ENCODE peak calls at places on chromosomes 5 and 9, in six cellular contexts. S is right cardiac atrium; U is CD4-positive, CD25-positive, alpha-beta regulatory T cell; X is tibial artery; O is CD8-positive, alpha-beta memory T cell; I is CD4-positive, alpha-beta memory T cell. Q is an unnamed sample.
A peak's percentile ranks its signal among the peaks of the same experiment; 100 is the strongest.

GRCh38 chr5:137199966-137200365 is 299.2 kb downstream of the SPOCK1 start:
- DNase-seq in O (no peak), U (no peak), X (no peak), I (no peak), S (no peak), Q (no peak)

GRCh38 chr9:121201045-121201737 is 478 bp downstream of the RAB14 start:
- DNase-seq in O (peak; percentile 65), I (peak; percentile 54), S (peak; percentile 80), X (no peak), U (peak; percentile 50), Q (peak; percentile 81)

GRCh38 chr5:20972419-20972925 is 984.5 kb upstream of the CDH18 start:
- DNase-seq in O (no peak), X (peak; percentile 64), I (no peak), U (no peak), S (peak; percentile 82), Q (no peak)

GRCh38 chr5:94355817-94356216 is 262.6 kb downstream of the KIAA0825 start:
- DNase-seq in O (no peak), X (no peak), S (no peak), I (no peak), U (no peak), Q (no peak)

GRCh38 chr5:154211611-154212390 is 21.3 kb downstream of the GALNT10 start:
- DNase-seq in I (no peak), U (no peak), X (no peak), O (no peak), S (no peak), Q (no peak)

GRCh38 chr5:144473650-144474049 is 303.0 kb downstream of the KCTD16 start:
- DNase-seq in S (no peak), O (no peak), I (no peak), X (no peak), U (no peak), Q (no peak)

GRCh38 chr9:16811987-16812685 is 58.3 kb downstream of the BNC2 start:
- DNase-seq in O (no peak), S (no peak), U (no peak), X (no peak), I (no peak), Q (no peak)

GRCh38 chr5:64347308-64347707 is 158.5 kb upstream of the RGS7BP start:
- DNase-seq in U (no peak), I (no peak), X (no peak), O (no peak), S (no peak), Q (no peak)

GRCh38 chr5:66824476-66824875 is 228.3 kb downstream of the MAST4 start:
- DNase-seq in U (no peak), I (no peak), S (no peak), O (no peak), X (no peak), Q (no peak)

GRCh38 chr5:125655156-125655555 is 768.1 kb upstream of the GRAMD2B start:
- DNase-seq in U (no peak), I (no peak), S (no peak), O (no peak), X (no peak), Q (no peak)

GRCh38 chr5:78377056-78377717 is 16.8 kb downstream of the SCAMP1 start:
- DNase-seq in U (no peak), O (no peak), I (no peak), S (peak; percentile 54), X (peak; percentile 69), Q (no peak)

GRCh38 chr9:6827370-6827949 is 69.7 kb downstream of the KDM4C start:
- DNase-seq in S (no peak), X (no peak), O (peak; percentile 28), U (peak; percentile 28), I (peak; percentile 32), Q (no peak)

GRCh38 chr5:20678814-20679298 is 690.9 kb upstream of the CDH18 start:
- DNase-seq in X (no peak), S (peak; percentile 14), U (no peak), O (no peak), I (no peak), Q (no peak)

GRCh38 chr5:1089621-1090040 is 22.2 kb downstream of the SLC12A7 start:
- DNase-seq in I (no peak), S (no peak), U (no peak), O (no peak), X (no peak), Q (peak; percentile 49)

GRCh38 chr5:151825445-151825844 is 53.7 kb downstream of the G3BP1 start:
- DNase-seq in X (no peak), I (peak; percentile 43), U (peak; percentile 38), S (no peak), O (peak; percentile 19), Q (peak; percentile 76)

GRCh38 chr5:108238936-108239887 is 142.7 kb downstream of the FBXL17 start:
- DNase-seq in O (no peak), U (no peak), I (no peak), X (no peak), S (no peak), Q (no peak)

GRCh38 chr9:136100700-136101614 is 5.9 kb upstream of the NACC2 start:
- DNase-seq in S (no peak), U (no peak), O (no peak), X (no peak), I (no peak), Q (peak; percentile 56)

GRCh38 chr9:26131891-26132290 is 453.6 kb upstream of the TUSC1 start:
- DNase-seq in X (no peak), O (no peak), U (no peak), I (no peak), S (no peak), Q (no peak)

GRCh38 chr9:89178162-89179120 is at the start of gene SHC3:
- DNase-seq in S (peak; percentile 56), X (no peak), O (no peak), I (no peak), U (no peak), Q (no peak)

GRCh38 chr9:85940275-85940831 is 593 bp upstream of the NAA35 start:
- DNase-seq in U (no peak), S (no peak), X (no peak), O (no peak), I (no peak), Q (no peak)

GRCh38 chr9:119283118-119283794 is 86.0 kb downstream of the BRINP1 start:
- DNase-seq in S (peak; percentile 56), X (no peak), O (no peak), U (no peak), I (no peak), Q (no peak)

GRCh38 chr5:160287378-160288051 is 24.8 kb downstream of the CCNJL start:
- DNase-seq in S (peak; percentile 92), U (no peak), I (no peak), X (no peak), O (no peak), Q (peak; percentile 71)

GRCh38 chr5:132256086-132256782 is 1.3 kb upstream of the PDLIM4 start:
- DNase-seq in O (no peak), X (no peak), U (no peak), I (no peak), S (no peak), Q (no peak)

GRCh38 chr5:15254607-15255006 is 245.4 kb upstream of the FBXL7 start:
- DNase-seq in O (no peak), X (no peak), S (no peak), U (no peak), I (no peak), Q (no peak)

GRCh38 chr9:130701059-130702022 is 7.8 kb downstream of the EXOSC2 start:
- DNase-seq in S (peak; percentile 90), O (peak; percentile 61), X (peak; percentile 86), U (peak; percentile 65), I (peak; percentile 59), Q (peak; percentile 86)

GRCh38 chr5:139183502-139183901 is 14.7 kb downstream of the SIL1 start:
- DNase-seq in S (no peak), U (no peak), O (no peak), I (no peak), X (peak; percentile 2), Q (no peak)

GRCh38 chr5:139186752-139187326 is 11.3 kb downstream of the SIL1 start:
- DNase-seq in O (no peak), X (no peak), S (no peak), I (no peak), U (no peak), Q (no peak)

GRCh38 chr5:139182528-139183296 is 15.5 kb downstream of the SIL1 start:
- DNase-seq in U (no peak), O (no peak), X (no peak), I (no peak), S (no peak), Q (no peak)

GRCh38 chr5:139186293-139186692 is 11.9 kb downstream of the SIL1 start:
- DNase-seq in U (no peak), I (no peak), S (no peak), X (no peak), O (no peak), Q (no peak)

DNA sequence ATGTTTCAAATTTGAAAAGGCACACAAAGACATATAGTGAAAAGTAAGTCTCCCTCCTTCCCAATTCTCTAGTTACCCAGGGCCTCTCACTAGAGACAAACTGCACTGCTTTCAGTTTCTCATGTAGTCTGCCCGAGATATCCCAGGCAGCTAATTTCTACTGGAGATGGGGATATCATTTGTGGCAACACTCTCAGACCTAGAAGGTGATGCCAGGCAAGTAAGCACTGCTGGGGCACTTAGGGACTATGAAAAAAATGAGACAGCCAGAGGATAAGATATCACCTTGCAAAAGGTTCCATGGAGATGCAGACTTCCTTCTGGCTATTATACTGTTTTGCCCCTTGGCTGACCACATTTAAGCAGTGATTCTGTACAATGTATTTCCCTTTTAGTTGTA is 12.6 kb downstream of the SIL1 start:
- DNase-seq in X (peak; percentile 11), U (no peak), S (no peak), O (no peak), I (no peak), Q (no peak)
- H3K4me1 ChIP-seq in X (no peaks in the 10 kb centered on the region), U (no peaks in the 10 kb centered on the region), S (peaks cover 18% of the 10 kb centered on the region), O (no peaks in the 10 kb centered on the region), I (no peaks in the 10 kb centered on the region), Q (peaks cover 21% of the 10 kb centered on the region)

GRCh38 chr5:180259260-180259611 is 32.6 kb downstream of the MAPK9 start:
- DNase-seq in I (no peak), O (no peak), U (no peak), S (no peak), X (no peak), Q (no peak)
- H3K9me3 ChIP-seq in I (peaks cover 16% of the 10 kb centered on the region), O (peaks cover 60% of the 10 kb centered on the region), U (peaks cover 88% of the 10 kb centered on the region), S (peaks cover 33% of the 10 kb centered on the region), X (peaks cover 99% of the 10 kb centered on the region), Q (peaks cover 100% of the 10 kb centered on the region)

GRCh38 chr9:115593587-115594091 is 475.7 kb upstream of the TNC start:
- DNase-seq in I (peak; percentile 6), S (no peak), U (no peak), O (no peak), X (no peak), Q (no peak)

GRCh38 chr9:115594551-115594950 is 476.6 kb upstream of the TNC start:
- DNase-seq in X (no peak), I (no peak), S (no peak), O (no peak), U (no peak), Q (no peak)

GRCh38 chr9:115595951-115596742 is 478.2 kb upstream of the TNC start:
- DNase-seq in X (no peak), S (no peak), O (no peak), U (no peak), I (no peak), Q (no peak)

GRCh38 chr9:115596743-115597080 is 478.8 kb upstream of the TNC start:
- DNase-seq in X (no peak), O (no peak), I (no peak), U (no peak), S (no peak), Q (no peak)

GRCh38 chr9:115597330-115597729 is 479.4 kb upstream of the TNC start:
- DNase-seq in U (no peak), X (no peak), S (no peak), I (no peak), O (no peak), Q (no peak)
- H3K4me3 ChIP-seq in U (no peak overlapping the region), X (no peak overlapping the region), S (no peak overlapping the region), I (no peak overlapping the region), O (no peak overlapping the region), Q (no peak overlapping the region)

GRCh38 chr5:147410496-147411395 is 99.1 kb downstream of the DPYSL3 start:
- DNase-seq in I (no peak), S (peak; percentile 88), O (no peak), U (no peak), X (no peak), Q (no peak)
- H3K4me1 ChIP-seq in I (no peaks in the 10 kb centered on the region), S (peaks cover 4% of the 10 kb centered on the region), O (no peaks in the 10 kb centered on the region), U (no peaks in the 10 kb centered on the region), X (peaks cover 1% of the 10 kb centered on the region), Q (no peaks in the 10 kb centered on the region)